ENCODE peak calls at places on chromosome 20, in five cellular contexts. H, B, O, M and D are unnamed samples.

GRCh38 chr20:23582293-23582692 is 14.0 kb upstream of the CST9L start:
- DNase-seq in H (no peak), B (no peak), M (no peak), O (no peak), D (no peak)

GRCh38 chr20:62768234-62768814 is 27.9 kb upstream of the MRGBP start:
- DNase-seq in O (no peak), B (no peak), M (no peak), H (no peak), D (no peak)

GRCh38 chr20:50597406-50597969 is 87.3 kb downstream of the PTPN1 start:
- DNase-seq in O (no peak), H (no peak), M (no peak), B (no peak), D (no peak)

GRCh38 chr20:53522696-53523095 is 70.9 kb downstream of the ZNF217 start:
- DNase-seq in M (no peak), H (no peak), O (no peak), B (no peak), D (no peak)

GRCh38 chr20:17866234-17867001 is 102.2 kb downstream of the SNX5 start:
- DNase-seq in M (no peak), O (no peak), H (no peak), B (no peak), D (no peak)

GRCh38 chr20:63702036-63702665 is 5.6 kb downstream of the ARFRP1 start:
- DNase-seq in M (no peak), O (no peak), H (no peak), B (no peak), D (no peak)

GRCh38 chr20:12090920-12091319 is 173.2 kb downstream of the BTBD3 start:
- DNase-seq in H (no peak), B (no peak), O (no peak), M (no peak), D (no peak)

GRCh38 chr20:61877331-61877730 is 188.3 kb downstream of the TAF4 start:
- DNase-seq in H (no peak), O (no peak), M (no peak), B (no peak), D (no peak)

GRCh38 chr20:59777814-59778575 is 155.4 kb downstream of the SYCP2 start:
- DNase-seq in O (no peak), H (no peak), M (no peak), B (no peak), D (no peak)

GRCh38 chr20:36908603-36909002 is 32.7 kb downstream of the TLDC2 start:
- DNase-seq in H (no peak), M (no peak), O (no peak), B (peak; percentile 10), D (no peak)

GRCh38 chr20:13356591-13356990 is 135.5 kb downstream of the ISM1 start:
- DNase-seq in H (no peak), M (no peak), B (no peak), O (no peak), D (no peak)

GRCh38 chr20:8924539-8924938 is 144.3 kb upstream of the PLCB4 start:
- DNase-seq in B (no peak), H (no peak), O (no peak), M (no peak), D (no peak)

GRCh38 chr20:22794200-22794599 is 209.8 kb upstream of the FOXA2 start:
- DNase-seq in O (no peak), H (no peak), B (no peak), M (peak; percentile 64), D (no peak)

GRCh38 chr20:31543966-31544598 is 29.8 kb downstream of the HM13 start:
- DNase-seq in H (no peak), M (peak; percentile 73), O (no peak), B (peak; percentile 95), D (peak; percentile 93)

GRCh38 chr20:3405139-3405538 is 2.3 kb downstream of the DNAAF9 start:
- DNase-seq in H (no peak), M (no peak), B (no peak), O (no peak), D (no peak)

GRCh38 chr20:36153754-36154695 is 515 bp upstream of the EPB41L1 start:
- DNase-seq in O (peak; percentile 70), M (peak; percentile 55), H (peak; percentile 38), B (peak; percentile 91), D (peak; percentile 82)

GRCh38 chr20:47585087-47585747 is 83.5 kb downstream of the NCOA3 start:
- DNase-seq in H (no peak), O (no peak), M (no peak), B (no peak), D (no peak)

GRCh38 chr20:2217857-2218529 is 77.8 kb upstream of the TGM3 start:
- DNase-seq in H (no peak), B (no peak), M (no peak), O (peak; percentile 45), D (no peak)

GRCh38 chr20:9427430-9427829 is 87.0 kb upstream of the LAMP5 start:
- DNase-seq in M (no peak), O (no peak), B (no peak), H (no peak), D (no peak)

GRCh38 chr20:4135385-4136077 is 120.2 kb upstream of the RNF24 start:
- DNase-seq in H (no peak), M (peak; percentile 100), B (peak; percentile 97), O (no peak), D (peak; percentile 96)

GRCh38 chr20:18288748-18289705 is 700 bp downstream of the ZNF133 start:
- DNase-seq in O (peak; percentile 3), B (peak; percentile 9), H (peak; percentile 17), M (no peak), D (peak; percentile 18)

GRCh38 chr20:58717278-58718091 is 24.9 kb downstream of the NPEPL1 start:
- DNase-seq in B (no peak), M (no peak), O (no peak), H (no peak), D (peak; percentile 1)

GRCh38 chr20:10647471-10647870 is 26.3 kb downstream of the JAG1 start:
- DNase-seq in B (peak; percentile 8), H (no peak), M (no peak), O (no peak), D (no peak)

GRCh38 chr20:33348136-33348937 is 53.0 kb downstream of the CDK5RAP1 start:
- DNase-seq in B (no peak), M (no peak), O (no peak), H (no peak), D (no peak)

GRCh38 chr20:32612351-32612750 is 27.2 kb upstream of the NOL4L start:
- DNase-seq in B (no peak), H (no peak), M (no peak), O (no peak), D (no peak)

GRCh38 chr20:33668087-33668790 is 1.5 kb downstream of the ACTL10 start:
- DNase-seq in H (peak; percentile 78), B (peak; percentile 84), M (no peak), O (peak; percentile 86), D (peak; percentile 90)

GRCh38 chr20:54176610-54177009 is 2.8 kb upstream of the CYP24A1 start:
- DNase-seq in B (no peak), O (no peak), M (peak; percentile 78), H (no peak), D (no peak)

GRCh38 chr20:1894951-1895673 is at the start of gene SIRPA:
- DNase-seq in B (peak; percentile 92), H (no peak), M (peak; percentile 44), O (peak; percentile 27), D (peak; percentile 96)

GRCh38 chr20:51494241-51495110 is 48.0 kb downstream of the NFATC2 start:
- DNase-seq in M (no peak), O (peak; percentile 61), H (no peak), B (no peak), D (no peak)

GRCh38 chr20:59996112-59996511 is 37.9 kb downstream of the CDH26 start:
- DNase-seq in M (no peak), O (no peak), H (no peak), B (no peak), D (no peak)

GRCh38 chr20:48965189-48965910 is 43.8 kb downstream of the ARFGEF2 start:
- DNase-seq in B (peak; percentile 35), M (no peak), O (no peak), H (no peak), D (peak; percentile 7)

GRCh38 chr20:21809961-21810523 is 104.6 kb downstream of the PAX1 start:
- DNase-seq in B (no peak), M (no peak), O (no peak), H (no peak), D (no peak)